ENCODE peak calls at places on chromosome 15, in ten cellular contexts. T is cardiac fibroblast; Y is astrocyte of the cerebellum; S is CD8-positive, alpha-beta T cell; H is IMR-90; K is stomach; A is fibroblast of lung; J is left ventricle myocardium inferior; M is psoas muscle; Z is neuronal stem cell. N is an unnamed sample.

GRCh38 chr15:41832875-41833274 is 5.0 kb downstream of the JMJD7 start:
- DNase-seq in T (no peak), Y (no peak), S (no peak), H (no peak), K (peak), A (no peak), J (no peak), M (no peak), Z (no peak), N (peak)

GRCh38 chr15:35540031-35540430 is 5.9 kb downstream of the DPH6 start:
- DNase-seq in T (no peak), Y (no peak), S (no peak), H (no peak), K (no peak), A (peak), J (no peak), M (no peak), Z (no peak), N (no peak)

GRCh38 chr15:101059381-101060341 is 140.5 kb downstream of the LRRK1 start:
- DNase-seq in T (no peak), Y (no peak), S (no peak), H (no peak), K (peak), A (no peak), J (no peak), M (no peak), Z (no peak), N (no peak)

GRCh38 chr15:38558714-38559059 is 5.9 kb downstream of the RASGRP1 start:
- DNase-seq in T (peak), Y (no peak), S (no peak), H (peak), K (no peak), A (peak), J (no peak), M (no peak), Z (no peak), N (peak)

GRCh38 chr15:85672338-85673097 is 122.2 kb downstream of the KLHL25 start:
- DNase-seq in T (no peak), Y (no peak), S (no peak), H (peak), K (no peak), A (no peak), J (no peak), M (no peak), Z (no peak), N (no peak)

GRCh38 chr15:67897646-67898045 is 57.8 kb upstream of the RNU6-1 start:
- DNase-seq in T (peak), Y (no peak), S (no peak), H (no peak), K (no peak), A (no peak), J (no peak), M (no peak), Z (no peak), N (no peak)

GRCh38 chr15:59191855-59192237 is 14.8 kb upstream of the LDHAL6B start:
- DNase-seq in T (peak), Y (peak), S (no peak), H (peak), K (no peak), A (peak), J (no peak), M (no peak), Z (no peak), N (peak)

GRCh38 chr15:100721758-100722550 is 119.6 kb downstream of the ASB7 start:
- DNase-seq in T (peak), Y (peak), S (no peak), H (peak), K (peak), A (peak), J (peak), M (peak), Z (no peak), N (peak)

GRCh38 chr15:66707310-66708160 is 5.5 kb downstream of the SMAD6 start:
- DNase-seq in T (peak), Y (no peak), S (no peak), H (peak), K (peak), A (peak), J (peak), M (no peak), Z (peak), N (peak)

GRCh38 chr15:39242345-39242744 is 338.5 kb upstream of the THBS1 start:
- DNase-seq in T (peak), Y (peak), S (no peak), H (peak), K (no peak), A (peak), J (no peak), M (no peak), Z (no peak), N (peak)

GRCh38 chr15:73996939-73997338 is 2.4 kb downstream of the PML start:
- DNase-seq in T (peak), Y (no peak), S (peak), H (no peak), K (no peak), A (no peak), J (no peak), M (no peak), Z (no peak), N (no peak)
- H3K4me3 ChIP-seq in T (peak), Y (peak), S (peak), H (peak), K (peak), A (peak), J (peak), M (peak), Z (no peak), N (peak)

GRCh38 chr15:99486371-99487336 is 79.1 kb upstream of the MEF2A start:
- DNase-seq in T (peak), Y (no peak), S (no peak), H (peak), K (peak), A (peak), J (peak), M (peak), Z (peak), N (peak)

GRCh38 chr15:99487337-99487730 is 78.5 kb upstream of the MEF2A start:
- DNase-seq in T (no peak), Y (no peak), S (no peak), H (no peak), K (no peak), A (no peak), J (no peak), M (no peak), Z (no peak), N (no peak)

GRCh38 chr15:99485153-99485947 is 80.4 kb upstream of the MEF2A start:
- DNase-seq in T (no peak), Y (no peak), S (no peak), H (no peak), K (no peak), A (no peak), J (no peak), M (no peak), Z (no peak), N (no peak)

GRCh38 chr15:99482993-99483392 is 82.8 kb upstream of the MEF2A start:
- DNase-seq in T (no peak), Y (no peak), S (no peak), H (no peak), K (no peak), A (no peak), J (no peak), M (no peak), Z (no peak), N (no peak)

DNA sequence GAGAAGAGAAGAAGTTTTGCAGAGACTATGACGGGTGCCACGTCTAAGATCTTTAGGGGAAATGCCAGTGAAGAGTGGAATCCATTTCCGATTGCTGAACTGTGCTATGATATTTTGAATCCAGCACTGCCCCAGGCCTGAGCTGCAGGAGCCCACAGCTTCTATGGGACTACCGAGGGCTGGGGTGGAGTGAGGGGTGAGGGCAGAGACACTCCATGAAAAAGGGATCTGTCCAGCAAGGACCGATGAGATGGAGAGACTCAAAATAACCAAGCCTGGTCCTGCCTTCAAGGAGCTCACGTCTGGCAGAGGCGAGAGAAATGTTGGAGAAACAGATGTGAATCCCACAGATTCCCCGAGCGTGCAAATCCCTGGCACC is 79.8 kb upstream of the MEF2A start:
- DNase-seq in T (no peak), Y (no peak), S (no peak), H (no peak), K (no peak), A (peak), J (no peak), M (no peak), Z (no peak), N (no peak)
- H3K4me3 ChIP-seq in T (peak), Y (peak), S (peak), H (no peak), K (peak), A (no peak), J (peak), M (peak), Z (peak), N (no peak)

DNA sequence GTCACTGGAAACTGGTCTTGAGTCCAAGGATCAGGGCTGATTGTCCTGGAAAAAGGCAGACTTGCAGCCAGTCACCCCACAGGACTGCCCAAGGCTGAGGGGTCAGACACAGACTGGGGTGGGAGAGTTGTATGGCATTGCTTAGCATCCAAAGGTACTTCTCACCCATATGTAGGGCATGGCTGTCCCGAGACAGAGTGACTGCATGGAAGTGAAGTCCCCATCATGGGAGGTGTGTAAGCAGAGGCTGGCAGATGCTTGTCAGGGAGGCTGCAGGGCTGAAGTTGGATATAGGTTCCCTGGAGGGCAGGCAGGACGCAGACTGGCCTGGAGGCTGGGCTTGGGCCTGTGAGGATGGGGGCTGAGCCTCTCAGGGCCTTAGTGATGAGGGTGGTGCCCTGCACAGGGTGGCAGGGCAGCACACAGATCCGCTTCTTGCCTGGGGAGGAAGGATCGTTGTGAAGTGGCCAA is 31.1 kb downstream of the PSTPIP1 start:
- DNase-seq in T (no peak), Y (no peak), S (no peak), H (no peak), K (no peak), A (no peak), J (no peak), M (no peak), Z (no peak), N (no peak)
- H3K4me3 ChIP-seq in T (no peak), Y (no peak), S (no peak), H (no peak), K (no peak), A (no peak), J (no peak), M (no peak), Z (no peak), N (no peak)

GRCh38 chr15:61033938-61034792 is 194.9 kb downstream of the RORA start:
- DNase-seq in T (no peak), Y (no peak), S (no peak), H (peak), K (no peak), A (no peak), J (no peak), M (no peak), Z (no peak), N (no peak)
- H3K4me3 ChIP-seq in T (no peak), Y (no peak), S (no peak), H (no peak), K (no peak), A (no peak), J (peak), M (peak), Z (no peak), N (no peak)

GRCh38 chr15:99253381-99254090 is 2.3 kb downstream of the LRRC28 start:
- DNase-seq in T (peak), Y (peak), S (no peak), H (peak), K (no peak), A (peak), J (no peak), M (no peak), Z (no peak), N (no peak)
- H3K4me3 ChIP-seq in T (no peak), Y (no peak), S (no peak), H (no peak), K (no peak), A (no peak), J (no peak), M (no peak), Z (no peak), N (no peak)

DNA sequence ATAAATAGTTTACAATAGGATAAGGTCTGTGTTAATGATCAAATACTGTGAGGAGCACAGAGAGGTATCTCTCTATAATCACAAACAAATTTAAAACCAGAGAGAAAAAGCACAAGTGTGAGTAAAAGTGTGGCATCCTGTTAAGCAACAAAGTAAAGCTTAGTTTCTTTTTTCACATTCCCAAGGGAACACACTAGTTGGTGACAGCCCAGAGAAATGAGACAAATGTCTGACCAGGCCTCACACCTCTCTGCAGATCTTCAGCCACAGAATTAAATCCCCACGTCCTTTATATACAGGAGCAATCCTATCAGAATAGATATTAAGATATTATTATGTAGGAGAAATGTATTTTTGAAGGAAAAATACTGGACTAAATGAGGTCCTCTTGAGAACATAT is 2.7 kb downstream of the FBN1 start:
- DNase-seq in T (peak), Y (no peak), S (no peak), H (no peak), K (no peak), A (no peak), J (no peak), M (no peak), Z (no peak), N (no peak)
- H3K4me3 ChIP-seq in T (peak), Y (peak), S (no peak), H (peak), K (peak), A (peak), J (peak), M (peak), Z (no peak), N (no peak)